ENCODE peak calls at places on chromosomes 2 and 18, in seven cellular contexts. J is KBM-7; N is HS-5; A is brain microvascular endothelial cell; R is iris pigment epithelial cell; V is stimulated activated CD8-positive, alpha-beta memory T cell treated with anti-CD3 and anti-CD28 coated beads, Interleukin-7, amount 100 ng/mL, for 24 hours; O is NCI-H1694. S is an unnamed sample.

GRCh38 chr2:240687741-240688562 is 3.7 kb upstream of the AQP12A start:
- DNase-seq in J (no peak), N (no peak), A (no peak), R (no peak), V (no peak), O (no peak), S (no peak)

GRCh38 chr2:83991992-83992391 is 467.1 kb downstream of the SUCLG1 start:
- DNase-seq in J (no peak), N (no peak), A (no peak), R (no peak), V (no peak), O (no peak), S (no peak)

GRCh38 chr2:24971550-24972314 is at the start of gene DNAJC27:
- DNase-seq in J (peak; percentile 98), N (peak; percentile 89), A (peak; percentile 96), R (peak; percentile 98), V (peak; percentile 93), O (peak; percentile 95), S (peak; percentile 99)

GRCh38 chr18:78323453-78324230 is 656.0 kb upstream of the SALL3 start:
- DNase-seq in J (no peak), N (no peak), A (no peak), R (no peak), V (no peak), O (no peak), S (no peak)

GRCh38 chr18:37420315-37420880 is 145.2 kb downstream of the CELF4 start:
- DNase-seq in J (no peak), N (no peak), A (no peak), R (no peak), V (no peak), O (no peak), S (no peak)

GRCh38 chr2:233404227-233404626 is 49.9 kb downstream of the DGKD start:
- DNase-seq in J (peak; percentile 71), N (no peak), A (no peak), R (no peak), V (no peak), O (peak; percentile 16), S (peak; percentile 48)

GRCh38 chr18:8045890-8046289 is 478.8 kb downstream of the PTPRM start:
- DNase-seq in J (no peak), N (no peak), A (no peak), R (no peak), V (no peak), O (no peak), S (no peak)

GRCh38 chr2:143891879-143892308 is 628.0 kb downstream of the ZEB2 start:
- DNase-seq in J (no peak), N (no peak), A (no peak), R (no peak), V (no peak), O (no peak), S (peak; percentile 90)

GRCh38 chr2:127508621-127509034 is 17.7 kb downstream of the IWS1 start:
- DNase-seq in J (peak; percentile 49), N (peak; percentile 99), A (peak; percentile 95), R (peak; percentile 92), V (no peak), O (peak; percentile 92), S (no peak)

GRCh38 chr2:237440819-237441281 is 26.9 kb upstream of the COL6A3 start:
- DNase-seq in J (no peak), N (no peak), A (peak; percentile 28), R (no peak), V (no peak), O (no peak), S (no peak)

GRCh38 chr18:65786400-65786948 is 35.7 kb downstream of the CDH7 start:
- DNase-seq in J (no peak), N (no peak), A (no peak), R (no peak), V (no peak), O (no peak), S (no peak)

GRCh38 chr2:224142397-224143312 is 103.6 kb upstream of the SERPINE2 start:
- DNase-seq in J (no peak), N (peak; percentile 48), A (peak; percentile 40), R (peak; percentile 81), V (no peak), O (no peak), S (no peak)

GRCh38 chr2:96353032-96353561 is 17.5 kb downstream of the NCAPH start:
- DNase-seq in J (no peak), N (no peak), A (peak; percentile 77), R (peak; percentile 72), V (no peak), O (peak; percentile 88), S (no peak)

GRCh38 chr2:230906471-230907230 is 18.4 kb downstream of the GPR55 start:
- DNase-seq in J (no peak), N (no peak), A (no peak), R (no peak), V (no peak), O (no peak), S (no peak)

GRCh38 chr2:68157002-68157401 is 686 bp upstream of the PNO1 start:
- DNase-seq in J (no peak), N (no peak), A (peak; percentile 27), R (peak; percentile 39), V (no peak), O (no peak), S (peak; percentile 78)

GRCh38 chr2:67612576-67612981 is 215.4 kb downstream of the ETAA1 start:
- DNase-seq in J (no peak), N (no peak), A (no peak), R (peak; percentile 37), V (no peak), O (no peak), S (no peak)

GRCh38 chr2:36906277-36906676 is 60.1 kb downstream of the STRN start:
- DNase-seq in J (no peak), N (no peak), A (no peak), R (no peak), V (no peak), O (no peak), S (no peak)

GRCh38 chr18:24633121-24633520 is 172.7 kb downstream of the HRH4 start:
- DNase-seq in J (no peak), N (no peak), A (no peak), R (no peak), V (no peak), O (no peak), S (no peak)

GRCh38 chr2:187580462-187581124 is 26.4 kb upstream of the TFPI start:
- DNase-seq in J (peak; percentile 70), N (peak; percentile 77), A (no peak), R (peak; percentile 80), V (no peak), O (peak; percentile 62), S (peak; percentile 61)

GRCh38 chr18:47100214-47100831 is 50.0 kb downstream of the HDHD2 start:
- DNase-seq in J (peak; percentile 63), N (peak; percentile 19), A (peak; percentile 48), R (peak; percentile 49), V (peak; percentile 28), O (peak; percentile 30), S (peak; percentile 67)

GRCh38 chr2:240400319-240401161 is 34.9 kb upstream of the GPC1 start:
- DNase-seq in J (no peak), N (no peak), A (no peak), R (no peak), V (no peak), O (no peak), S (no peak)

GRCh38 chr2:29114514-29114840 is 738 bp upstream of the CLIP4 start:
- DNase-seq in J (no peak), N (no peak), A (no peak), R (no peak), V (no peak), O (peak; percentile 70), S (no peak)

GRCh38 chr18:31973929-31974546 is 31.1 kb upstream of the TRAPPC8 start:
- DNase-seq in J (no peak), N (no peak), A (no peak), R (no peak), V (no peak), O (no peak), S (no peak)

GRCh38 chr2:65549262-65550036 is 117.0 kb upstream of the SPRED2 start:
- DNase-seq in J (no peak), N (no peak), A (no peak), R (no peak), V (no peak), O (no peak), S (no peak)

GRCh38 chr18:48929951-48930713 is 20.6 kb downstream of the SMAD7 start:
- DNase-seq in J (no peak), N (no peak), A (peak; percentile 91), R (peak; percentile 78), V (no peak), O (no peak), S (peak; percentile 53)

GRCh38 chr18:13455960-13456471 is 237.5 kb downstream of the LDLRAD4 start:
- DNase-seq in J (peak; percentile 35), N (no peak), A (no peak), R (no peak), V (no peak), O (no peak), S (no peak)

GRCh38 chr2:18476484-18476883 is 84.0 kb downstream of the RDH14 start:
- DNase-seq in J (no peak), N (no peak), A (no peak), R (no peak), V (no peak), O (no peak), S (no peak)

GRCh38 chr2:230643576-230644291 is 68.9 kb upstream of the CAB39 start:
- DNase-seq in J (peak; percentile 81), N (no peak), A (no peak), R (no peak), V (no peak), O (no peak), S (no peak)

GRCh38 chr2:170878505-170878904 is 50.5 kb upstream of the GORASP2 start:
- DNase-seq in J (no peak), N (no peak), A (no peak), R (no peak), V (no peak), O (no peak), S (no peak)

GRCh38 chr2:27050281-27050995 is 1.0 kb upstream of the AGBL5 start:
- DNase-seq in J (peak; percentile 98), N (peak; percentile 98), A (peak; percentile 89), R (peak; percentile 92), V (peak; percentile 83), O (peak; percentile 98), S (peak; percentile 94)

GRCh38 chr2:39124770-39125075 is 3.9 kb upstream of the SOS1 start:
- DNase-seq in J (no peak), N (no peak), A (no peak), R (no peak), V (no peak), O (no peak), S (no peak)

GRCh38 chr18:5295231-5295920 is at the start of gene ZBTB14:
- DNase-seq in J (no peak), N (no peak), A (peak; percentile 7), R (peak; percentile 55), V (peak; percentile 17), O (no peak), S (peak; percentile 88)

GRCh38 chr18:79687806-79688205 is 8.2 kb downstream of the CTDP1 start:
- DNase-seq in J (no peak), N (no peak), A (peak; percentile 69), R (peak; percentile 48), V (no peak), O (no peak), S (no peak)

GRCh38 chr2:52918551-52918950 is 849.1 kb upstream of the CHAC2 start:
- DNase-seq in J (no peak), N (no peak), A (peak; percentile 78), R (peak; percentile 89), V (no peak), O (no peak), S (no peak)